ENCODE peak calls at places on chromosomes 7 and 10, in six cellular contexts. Y, R, A, I, Q and K are unnamed samples. For H3K4me1, the result is how much of the 10 kb centered on the place peaks cover.

GRCh38 chr7:51286392-51286791 is 30.2 kb downstream of the COBL start:
- DNase-seq in Q (no peak), R (no peak), Y (no peak), A (no peak), I (no peak), K (no peak)

GRCh38 chr10:124285587-124286527 is 132.9 kb downstream of the OAT start:
- DNase-seq in R (no peak), I (no peak), A (no peak), Y (no peak), Q (no peak), K (no peak)

GRCh38 chr7:150940446-150941102 is 37.5 kb downstream of the KCNH2 start:
- DNase-seq in Y (no peak), R (no peak), A (peak), I (no peak), Q (no peak), K (no peak)

GRCh38 chr7:16670021-16670420 is 24.0 kb downstream of the BZW2 start:
- DNase-seq in Q (no peak), Y (no peak), A (no peak), R (no peak), I (no peak), K (no peak)

GRCh38 chr10:80204801-80205477 is 398 bp downstream of the ANXA11 start:
- DNase-seq in R (peak), Y (peak), I (peak), A (no peak), Q (peak), K (no peak)

GRCh38 chr10:30422981-30423654 is 10.9 kb upstream of the MAP3K8 start:
- DNase-seq in Q (no peak), A (peak), I (peak), R (no peak), Y (no peak), K (no peak)

GRCh38 chr7:128032605-128033235 is 1.5 kb upstream of the LRRC4 start:
- DNase-seq in I (no peak), R (no peak), Y (no peak), A (no peak), Q (peak), K (no peak)

GRCh38 chr10:25642736-25643135 is 291.3 kb upstream of the MYO3A start:
- DNase-seq in R (no peak), Y (no peak), Q (no peak), A (no peak), I (no peak), K (no peak)

GRCh38 chr10:126227762-126228134 is 160.5 kb downstream of the ADAM12 start:
- DNase-seq in I (no peak), R (no peak), Q (no peak), Y (no peak), A (peak), K (no peak)

GRCh38 chr7:76209310-76209709 is 7.6 kb downstream of the SRRM3 start:
- DNase-seq in Y (no peak), I (no peak), A (no peak), R (no peak), Q (no peak), K (no peak)

GRCh38 chr10:75238182-75239180 is 2.7 kb upstream of the COMTD1 start:
- DNase-seq in I (no peak), Y (no peak), A (no peak), Q (peak), R (peak), K (no peak)

GRCh38 chr10:75234017-75234682 is 1.6 kb downstream of the COMTD1 start:
- DNase-seq in Y (peak), Q (peak), A (peak), R (peak), I (peak), K (peak)

GRCh38 chr10:75235375-75236177 is at the start of gene COMTD1:
- DNase-seq in Q (peak), A (peak), R (peak), Y (peak), I (peak), K (peak)

GRCh38 chr10:75234683-75235374 is 928 bp downstream of the COMTD1 start:
- DNase-seq in A (peak), Y (peak), I (peak), R (peak), Q (peak), K (no peak)

DNA sequence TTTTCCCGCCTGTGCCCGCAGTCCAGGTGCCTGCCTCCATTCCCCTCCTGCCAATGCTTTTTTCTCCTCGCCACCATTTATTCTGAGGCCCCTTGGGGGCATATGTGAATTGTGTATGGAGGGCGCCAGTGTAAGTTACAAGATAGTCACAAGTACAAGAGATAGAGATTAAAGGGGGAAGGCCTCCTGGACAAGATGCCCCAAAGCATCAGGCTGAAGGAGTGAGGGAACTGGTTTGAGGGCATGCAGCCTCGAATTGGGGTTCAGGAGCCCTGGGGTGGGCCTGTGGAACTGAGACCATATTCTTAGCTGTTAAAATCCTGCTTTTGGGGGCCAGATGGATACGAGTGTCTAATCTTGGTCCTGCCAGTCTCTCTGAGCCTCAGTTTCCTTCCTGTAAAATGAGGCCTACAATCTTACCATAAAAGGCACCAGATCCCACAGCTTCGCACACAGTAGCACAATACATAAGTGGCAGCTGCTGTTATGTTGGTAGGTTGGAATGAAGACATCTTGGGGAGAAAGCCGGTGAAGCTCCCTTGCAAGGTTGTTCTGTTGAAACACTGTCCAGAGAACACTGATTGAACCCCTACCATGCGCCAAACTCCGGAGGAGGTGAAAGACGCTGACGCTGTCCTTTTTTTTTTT is 545 bp upstream of the COMTD1 start:
- DNase-seq in Y (no peak), R (no peak), A (no peak), Q (no peak), I (no peak), K (no peak)
- H3K4me3 ChIP-seq in Y (no peak), R (peak), A (no peak), Q (peak), I (no peak), K (peak)

GRCh38 chr7:96989859-96990317 is 15.5 kb upstream of the DLX6 start:
- DNase-seq in Y (no peak), R (no peak), I (no peak), Q (no peak), A (no peak), K (no peak)
- H3K4me1 ChIP-seq in Y (under half), R (under half), I (under half), Q (under half), A (under half), K (under half)

GRCh38 chr10:23195846-23196200 is 3.7 kb downstream of the PTF1A start:
- DNase-seq in Y (no peak), R (no peak), Q (no peak), A (no peak), I (peak), K (no peak)
- H3K27ac ChIP-seq in Y (no peak), R (no peak), Q (no peak), A (no peak), I (no peak), K (no peak)

GRCh38 chr7:100897111-100897608 is 1.5 kb upstream of the ACHE start:
- DNase-seq in Y (peak), R (peak), A (no peak), Q (peak), I (peak), K (peak)
- H3K4me3 ChIP-seq in Y (peak), R (peak), A (no peak), Q (peak), I (peak), K (no peak)

GRCh38 chr10:3077940-3078630 is 10.7 kb downstream of the PFKP start:
- DNase-seq in I (peak), R (no peak), Y (no peak), Q (no peak), A (no peak), K (no peak)

GRCh38 chr10:3074145-3074665 is 6.9 kb downstream of the PFKP start:
- DNase-seq in I (no peak), R (peak), A (peak), Q (no peak), Y (no peak), K (no peak)

GRCh38 chr10:3077506-3077905 is 10.2 kb downstream of the PFKP start:
- DNase-seq in A (no peak), I (no peak), Q (no peak), Y (no peak), R (no peak), K (no peak)

GRCh38 chr10:3074985-3075600 is 7.7 kb downstream of the PFKP start:
- DNase-seq in Q (no peak), A (no peak), R (no peak), Y (no peak), I (no peak), K (no peak)

GRCh38 chr10:3076138-3076537 is 8.8 kb downstream of the PFKP start:
- DNase-seq in A (no peak), R (no peak), I (no peak), Q (peak), Y (no peak), K (no peak)
- H3K4me1 ChIP-seq in A (under half), R (under half), I (under half), Q (under half), Y (under half), K (under half)

GRCh38 chr10:102413806-102414561 is 4.6 kb downstream of the PSD start:
- DNase-seq in Q (peak), R (no peak), A (no peak), Y (no peak), I (peak), K (no peak)
- H3K27ac ChIP-seq in Q (no peak), R (no peak), A (no peak), Y (no peak), I (no peak), K (no peak)

GRCh38 chr10:11685787-11686218 is 56.4 kb upstream of the ECHDC3 start:
- DNase-seq in I (no peak), A (peak), Q (no peak), R (peak), Y (no peak), K (no peak)
- H3K4me3 ChIP-seq in I (no peak), A (peak), Q (no peak), R (no peak), Y (no peak), K (peak)

GRCh38 chr7:102429141-102429904 is 4.1 kb upstream of the ORAI2 start:
- DNase-seq in R (no peak), I (no peak), Q (peak), Y (no peak), A (no peak), K (no peak)
- H3K4me1 ChIP-seq in R (half or more), I (under half), Q (half or more), Y (under half), A (under half), K (half or more)

GRCh38 chr10:49408437-49409306 is 12.8 kb upstream of the DRGX start:
- DNase-seq in I (no peak), Q (no peak), R (peak), Y (peak), A (no peak), K (no peak)

GRCh38 chr10:49407552-49408137 is 11.8 kb upstream of the DRGX start:
- DNase-seq in R (peak), Y (peak), Q (no peak), I (peak), A (peak), K (peak)

GRCh38 chr10:49409755-49410154 is 13.9 kb upstream of the DRGX start:
- DNase-seq in Y (no peak), R (no peak), I (no peak), A (no peak), Q (no peak), K (no peak)

GRCh38 chr10:49412571-49412970 is 16.7 kb upstream of the DRGX start:
- DNase-seq in R (no peak), Y (no peak), I (no peak), Q (peak), A (no peak), K (no peak)

DNA sequence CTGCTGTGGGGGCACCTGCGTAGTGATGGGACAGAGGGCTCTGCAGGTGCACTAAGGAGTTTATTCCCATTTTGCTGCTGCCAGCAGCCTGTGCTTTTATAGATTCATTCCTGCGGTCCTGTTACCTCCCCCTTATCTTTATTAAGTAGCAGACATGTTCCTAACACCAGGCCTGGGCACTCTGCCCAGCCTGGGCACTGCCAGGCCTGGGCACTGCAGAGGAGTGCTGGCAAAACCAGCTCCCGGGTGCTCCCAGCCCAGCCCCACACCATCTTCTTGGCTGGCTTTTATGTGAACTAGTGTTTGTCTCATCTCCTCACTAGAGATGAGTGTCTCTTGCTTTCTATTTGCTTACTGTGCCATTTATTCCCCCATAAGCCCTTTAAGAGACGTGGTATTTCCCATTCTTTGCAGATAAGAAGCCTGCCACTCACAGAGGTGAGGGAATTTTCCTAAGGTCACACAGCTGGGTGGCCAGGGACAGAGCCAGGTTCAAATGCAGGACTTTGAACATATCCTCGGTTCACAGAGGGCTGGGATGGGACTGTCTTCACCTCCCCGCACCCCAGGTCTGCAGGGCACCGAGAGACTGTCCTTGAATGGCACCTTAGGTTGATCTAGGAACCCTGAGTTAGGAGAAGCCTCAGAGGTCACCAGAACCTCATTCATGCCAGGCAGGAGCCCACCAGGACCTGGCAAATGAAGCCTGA is 14.6 kb upstream of the DRGX start:
- DNase-seq in R (no peak), Q (no peak), A (no peak), Y (no peak), I (no peak), K (no peak)
- H3K27ac ChIP-seq in R (no peak), Q (no peak), A (no peak), Y (no peak), I (no peak), K (no peak)

GRCh38 chr10:71158902-71159301 is 53.5 kb upstream of the UNC5B start:
- DNase-seq in Q (no peak), A (no peak), I (no peak), R (no peak), Y (no peak), K (no peak)

GRCh38 chr10:71158251-71158650 is 54.1 kb upstream of the UNC5B start:
- DNase-seq in R (no peak), I (no peak), Q (no peak), A (no peak), Y (no peak), K (no peak)

GRCh38 chr10:71159892-71160291 is 52.5 kb upstream of the UNC5B start:
- DNase-seq in A (no peak), Q (no peak), Y (no peak), I (no peak), R (peak), K (no peak)

GRCh38 chr10:71157435-71157834 is 54.9 kb upstream of the UNC5B start:
- DNase-seq in R (no peak), A (no peak), Y (no peak), I (no peak), Q (no peak), K (no peak)

GRCh38 chr10:71161429-71161828 is 50.9 kb upstream of the UNC5B start:
- DNase-seq in I (no peak), Y (no peak), Q (no peak), A (peak), R (peak), K (no peak)
- H3K4me3 ChIP-seq in I (no peak), Y (no peak), Q (no peak), A (no peak), R (no peak), K (no peak)